ENCODE peak calls at places on chromosomes 5 and 9, in ten cellular contexts. One of them, this sample, is unnamed.

GRCh38 chr9:86413966-86414880 is 60.0 kb upstream of the TUT7 start:
- DNase-seq in lung: no peak
- DNase-seq in activated B cell treated with CpG ODN at 0.5 μM for 24 hours: no peak
- DNase-seq in upper lobe of right lung: no peak
- DNase-seq in glutamatergic neuron: no peak
- DNase-seq in mesothelial cell of epicardium: no peak
- DNase-seq in lower leg skin: no peak
- DNase-seq in lower lobe of right lung: no peak
- DNase-seq in gastrocnemius medialis: no peak
- DNase-seq in foreskin fibroblast: no peak
- DNase-seq in this sample: peak

GRCh38 chr9:76297721-76298239 is 96.4 kb downstream of the RFK start:
- DNase-seq in glutamatergic neuron: no peak
- DNase-seq in foreskin fibroblast: peak
- DNase-seq in activated B cell treated with CpG ODN at 0.5 μM for 24 hours: no peak
- DNase-seq in gastrocnemius medialis: peak
- DNase-seq in lower leg skin: no peak
- DNase-seq in upper lobe of right lung: no peak
- DNase-seq in lower lobe of right lung: no peak
- DNase-seq in lung: no peak
- DNase-seq in mesothelial cell of epicardium: no peak
- DNase-seq in this sample: peak

GRCh38 chr9:121321039-121321503 is 49.0 kb downstream of the STOM start:
- DNase-seq in glutamatergic neuron: no peak
- DNase-seq in lung: no peak
- DNase-seq in gastrocnemius medialis: no peak
- DNase-seq in foreskin fibroblast: no peak
- DNase-seq in lower lobe of right lung: peak
- DNase-seq in lower leg skin: peak
- DNase-seq in upper lobe of right lung: no peak
- DNase-seq in mesothelial cell of epicardium: no peak
- DNase-seq in activated B cell treated with CpG ODN at 0.5 μM for 24 hours: no peak
- DNase-seq in this sample: peak

GRCh38 chr5:157343842-157344790 is 78.2 kb downstream of the CYFIP2 start:
- DNase-seq in lower lobe of right lung: no peak
- DNase-seq in mesothelial cell of epicardium: no peak
- DNase-seq in gastrocnemius medialis: peak
- DNase-seq in glutamatergic neuron: no peak
- DNase-seq in upper lobe of right lung: no peak
- DNase-seq in lung: no peak
- DNase-seq in foreskin fibroblast: no peak
- DNase-seq in lower leg skin: peak
- DNase-seq in activated B cell treated with CpG ODN at 0.5 μM for 24 hours: no peak
- DNase-seq in this sample: no peak

GRCh38 chr9:119365291-119366027 is 3.8 kb downstream of the BRINP1 start:
- DNase-seq in glutamatergic neuron: peak
- DNase-seq in gastrocnemius medialis: no peak
- DNase-seq in lower lobe of right lung: no peak
- DNase-seq in activated B cell treated with CpG ODN at 0.5 μM for 24 hours: no peak
- DNase-seq in lung: no peak
- DNase-seq in foreskin fibroblast: no peak
- DNase-seq in upper lobe of right lung: no peak
- DNase-seq in mesothelial cell of epicardium: peak
- DNase-seq in lower leg skin: no peak
- DNase-seq in this sample: peak

GRCh38 chr5:65125681-65126080 is 356.0 kb downstream of the ADAMTS6 start:
- DNase-seq in glutamatergic neuron: no peak
- DNase-seq in upper lobe of right lung: no peak
- DNase-seq in gastrocnemius medialis: no peak
- DNase-seq in lower leg skin: no peak
- DNase-seq in mesothelial cell of epicardium: no peak
- DNase-seq in lower lobe of right lung: no peak
- DNase-seq in lung: no peak
- DNase-seq in foreskin fibroblast: no peak
- DNase-seq in activated B cell treated with CpG ODN at 0.5 μM for 24 hours: no peak
- DNase-seq in this sample: no peak

GRCh38 chr5:17238521-17239041 is 21.1 kb downstream of the BASP1 start:
- DNase-seq in glutamatergic neuron: no peak
- DNase-seq in gastrocnemius medialis: no peak
- DNase-seq in activated B cell treated with CpG ODN at 0.5 μM for 24 hours: no peak
- DNase-seq in lung: no peak
- DNase-seq in mesothelial cell of epicardium: no peak
- DNase-seq in lower leg skin: no peak
- DNase-seq in lower lobe of right lung: no peak
- DNase-seq in foreskin fibroblast: peak
- DNase-seq in upper lobe of right lung: no peak
- DNase-seq in this sample: peak

GRCh38 chr9:96020822-96021615 is 145.5 kb downstream of the ERCC6L2 start:
- DNase-seq in activated B cell treated with CpG ODN at 0.5 μM for 24 hours: no peak
- DNase-seq in lung: peak
- DNase-seq in gastrocnemius medialis: no peak
- DNase-seq in lower leg skin: no peak
- DNase-seq in lower lobe of right lung: no peak
- DNase-seq in mesothelial cell of epicardium: peak
- DNase-seq in upper lobe of right lung: peak
- DNase-seq in glutamatergic neuron: peak
- DNase-seq in foreskin fibroblast: peak
- DNase-seq in this sample: peak

GRCh38 chr9:4933177-4933576 is 51.9 kb upstream of the JAK2 start:
- DNase-seq in lower lobe of right lung: no peak
- DNase-seq in foreskin fibroblast: no peak
- DNase-seq in upper lobe of right lung: no peak
- DNase-seq in mesothelial cell of epicardium: no peak
- DNase-seq in glutamatergic neuron: no peak
- DNase-seq in lung: no peak
- DNase-seq in gastrocnemius medialis: no peak
- DNase-seq in lower leg skin: no peak
- DNase-seq in activated B cell treated with CpG ODN at 0.5 μM for 24 hours: no peak
- DNase-seq in this sample: no peak

GRCh38 chr9:109121218-109121796 is 1.6 kb upstream of the TMEM245 start:
- DNase-seq in upper lobe of right lung: no peak
- DNase-seq in activated B cell treated with CpG ODN at 0.5 μM for 24 hours: no peak
- DNase-seq in glutamatergic neuron: no peak
- DNase-seq in mesothelial cell of epicardium: no peak
- DNase-seq in gastrocnemius medialis: no peak
- DNase-seq in foreskin fibroblast: no peak
- DNase-seq in lower lobe of right lung: no peak
- DNase-seq in lower leg skin: no peak
- DNase-seq in lung: no peak
- DNase-seq in this sample: no peak

GRCh38 chr9:116381350-116381749 is 227.8 kb downstream of the PAPPA start:
- DNase-seq in gastrocnemius medialis: no peak
- DNase-seq in mesothelial cell of epicardium: no peak
- DNase-seq in foreskin fibroblast: no peak
- DNase-seq in lung: no peak
- DNase-seq in activated B cell treated with CpG ODN at 0.5 μM for 24 hours: no peak
- DNase-seq in lower lobe of right lung: no peak
- DNase-seq in upper lobe of right lung: no peak
- DNase-seq in lower leg skin: no peak
- DNase-seq in glutamatergic neuron: no peak
- DNase-seq in this sample: peak

DNA sequence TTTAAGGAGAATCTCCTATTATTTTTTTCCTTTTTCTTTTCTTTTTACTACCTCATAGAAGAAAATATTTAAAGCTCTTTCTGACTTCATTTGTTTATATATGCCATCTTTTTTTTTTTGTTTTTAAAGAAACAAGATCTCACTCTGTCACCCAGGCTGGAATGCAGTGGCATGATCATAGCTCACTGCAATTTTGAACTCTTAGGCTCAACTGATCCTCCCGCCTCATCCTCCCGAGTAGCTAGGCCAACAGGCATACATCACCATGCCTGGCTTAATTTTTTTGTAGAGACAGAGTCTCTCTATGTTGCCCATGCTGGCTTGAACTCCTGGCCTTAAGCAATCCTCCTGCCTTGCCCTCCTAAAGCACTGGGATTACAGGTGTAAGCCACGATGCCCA is 59.5 kb downstream of the LNPEP start:
- DNase-seq in gastrocnemius medialis: no peak
- DNase-seq in mesothelial cell of epicardium: no peak
- DNase-seq in lower leg skin: no peak
- DNase-seq in lung: no peak
- DNase-seq in activated B cell treated with CpG ODN at 0.5 μM for 24 hours: no peak
- DNase-seq in foreskin fibroblast: no peak
- DNase-seq in lower lobe of right lung: no peak
- DNase-seq in glutamatergic neuron: no peak
- DNase-seq in upper lobe of right lung: no peak
- DNase-seq in this sample: no peak
- TF ChIP-seq CTCF in gastrocnemius medialis: no peak
- TF ChIP-seq CTCF in mesothelial cell of epicardium: no peak
- TF ChIP-seq CTCF in lower leg skin: no peak
- TF ChIP-seq CTCF in lung: no peak
- TF ChIP-seq CTCF in activated B cell treated with CpG ODN at 0.5 μM for 24 hours: no peak
- TF ChIP-seq CTCF in foreskin fibroblast: no peak
- TF ChIP-seq CTCF in lower lobe of right lung: no peak
- TF ChIP-seq CTCF in glutamatergic neuron: no peak
- TF ChIP-seq CTCF in upper lobe of right lung: no peak
- TF ChIP-seq CTCF in this sample: no peak

GRCh38 chr5:128538249-128539037 is 398 bp upstream of the FBN2 start:
- DNase-seq in upper lobe of right lung: peak
- DNase-seq in activated B cell treated with CpG ODN at 0.5 μM for 24 hours: no peak
- DNase-seq in lower leg skin: no peak
- DNase-seq in foreskin fibroblast: peak
- DNase-seq in lower lobe of right lung: peak
- DNase-seq in lung: no peak
- DNase-seq in gastrocnemius medialis: no peak
- DNase-seq in glutamatergic neuron: peak
- DNase-seq in mesothelial cell of epicardium: peak
- DNase-seq in this sample: peak

GRCh38 chr5:128537999-128538248 is at the start of gene FBN2:
- DNase-seq in foreskin fibroblast: no peak
- DNase-seq in activated B cell treated with CpG ODN at 0.5 μM for 24 hours: no peak
- DNase-seq in upper lobe of right lung: no peak
- DNase-seq in mesothelial cell of epicardium: no peak
- DNase-seq in lower leg skin: no peak
- DNase-seq in lower lobe of right lung: no peak
- DNase-seq in lung: no peak
- DNase-seq in gastrocnemius medialis: no peak
- DNase-seq in glutamatergic neuron: no peak
- DNase-seq in this sample: no peak

GRCh38 chr5:128536861-128537305 is 1.2 kb downstream of the FBN2 start:
- DNase-seq in gastrocnemius medialis: no peak
- DNase-seq in lower leg skin: no peak
- DNase-seq in activated B cell treated with CpG ODN at 0.5 μM for 24 hours: no peak
- DNase-seq in upper lobe of right lung: no peak
- DNase-seq in mesothelial cell of epicardium: peak
- DNase-seq in lower lobe of right lung: no peak
- DNase-seq in lung: no peak
- DNase-seq in foreskin fibroblast: peak
- DNase-seq in glutamatergic neuron: no peak
- DNase-seq in this sample: peak

GRCh38 chr5:128537306-128537998 is 593 bp downstream of the FBN2 start:
- DNase-seq in foreskin fibroblast: peak
- DNase-seq in mesothelial cell of epicardium: peak
- DNase-seq in lung: no peak
- DNase-seq in lower lobe of right lung: peak
- DNase-seq in gastrocnemius medialis: no peak
- DNase-seq in lower leg skin: no peak
- DNase-seq in upper lobe of right lung: peak
- DNase-seq in activated B cell treated with CpG ODN at 0.5 μM for 24 hours: no peak
- DNase-seq in glutamatergic neuron: peak
- DNase-seq in this sample: peak

DNA sequence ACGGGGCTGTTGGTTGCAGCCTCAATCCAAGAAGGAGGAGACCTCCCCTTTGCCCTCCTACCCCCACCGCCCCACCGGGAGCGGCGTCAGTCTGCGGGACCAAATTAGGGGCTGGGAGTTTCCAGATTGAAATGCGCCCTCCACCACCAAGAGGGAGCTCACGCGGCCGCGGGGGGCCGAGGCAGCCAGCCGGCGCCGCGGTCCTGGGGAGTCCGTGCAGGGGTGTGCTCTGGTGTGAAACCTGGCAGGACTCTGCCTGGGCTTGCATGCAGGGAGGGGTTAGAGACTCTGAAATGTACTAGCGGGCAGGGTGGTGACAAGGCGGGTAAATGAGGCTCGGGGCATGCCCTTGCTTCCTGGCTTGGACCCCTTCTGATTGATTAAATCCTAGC is 989 bp upstream of the FBN2 start:
- DNase-seq in mesothelial cell of epicardium: peak
- DNase-seq in lung: no peak
- DNase-seq in gastrocnemius medialis: no peak
- DNase-seq in lower leg skin: no peak
- DNase-seq in foreskin fibroblast: peak
- DNase-seq in lower lobe of right lung: no peak
- DNase-seq in activated B cell treated with CpG ODN at 0.5 μM for 24 hours: no peak
- DNase-seq in upper lobe of right lung: peak
- DNase-seq in glutamatergic neuron: no peak
- DNase-seq in this sample: peak
- TF ChIP-seq CTCF in mesothelial cell of epicardium: no peak
- TF ChIP-seq CTCF in lung: no peak
- TF ChIP-seq CTCF in gastrocnemius medialis: no peak
- TF ChIP-seq CTCF in lower leg skin: no peak
- TF ChIP-seq CTCF in foreskin fibroblast: no peak
- TF ChIP-seq CTCF in lower lobe of right lung: no peak
- TF ChIP-seq CTCF in activated B cell treated with CpG ODN at 0.5 μM for 24 hours: no peak
- TF ChIP-seq CTCF in upper lobe of right lung: no peak
- TF ChIP-seq CTCF in glutamatergic neuron: no peak
- TF ChIP-seq CTCF in this sample: no peak

DNA sequence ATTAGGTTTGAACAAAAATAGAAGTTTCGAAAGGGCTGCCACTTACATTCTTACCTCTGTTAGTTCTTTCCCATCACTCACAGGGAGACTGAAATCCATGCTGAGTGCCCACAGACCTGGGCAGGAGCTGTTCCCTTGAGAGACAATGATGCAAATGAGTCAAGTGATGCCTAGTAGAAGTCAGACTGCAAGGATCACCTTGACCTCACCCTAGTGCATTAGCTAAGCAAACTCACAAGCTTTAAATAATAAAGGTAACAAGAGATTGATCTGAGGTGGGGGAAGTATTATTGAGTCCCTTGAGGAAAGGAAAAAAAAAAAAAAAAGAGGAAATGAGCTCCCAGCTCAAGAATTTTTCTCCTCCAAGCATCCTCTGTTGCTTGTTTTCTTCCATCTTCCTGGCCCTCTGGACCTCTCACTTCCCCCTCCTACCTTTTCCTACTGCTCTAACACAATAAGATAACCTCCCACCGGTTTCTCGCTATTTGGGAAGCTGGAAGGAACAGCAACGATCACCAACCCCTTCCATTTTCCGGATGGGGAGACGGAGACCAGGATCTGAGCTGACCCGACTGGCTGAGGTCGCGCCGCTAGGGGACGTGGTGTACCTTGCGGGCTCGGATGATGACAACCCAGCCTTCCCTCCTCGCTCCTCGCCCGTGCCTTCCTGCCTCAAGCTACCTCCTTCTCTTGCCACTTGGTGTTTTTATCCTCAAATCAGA is 2.0 kb downstream of the LPAR1 start:
- DNase-seq in lung: peak
- DNase-seq in glutamatergic neuron: peak
- DNase-seq in lower leg skin: peak
- DNase-seq in upper lobe of right lung: peak
- DNase-seq in gastrocnemius medialis: peak
- DNase-seq in lower lobe of right lung: peak
- DNase-seq in mesothelial cell of epicardium: peak
- DNase-seq in activated B cell treated with CpG ODN at 0.5 μM for 24 hours: no peak
- DNase-seq in foreskin fibroblast: peak
- DNase-seq in this sample: peak
- TF ChIP-seq CTCF in lung: peak
- TF ChIP-seq CTCF in glutamatergic neuron: peak
- TF ChIP-seq CTCF in lower leg skin: no peak
- TF ChIP-seq CTCF in upper lobe of right lung: peak
- TF ChIP-seq CTCF in gastrocnemius medialis: no peak
- TF ChIP-seq CTCF in lower lobe of right lung: peak
- TF ChIP-seq CTCF in mesothelial cell of epicardium: no peak
- TF ChIP-seq CTCF in activated B cell treated with CpG ODN at 0.5 μM for 24 hours: no peak
- TF ChIP-seq CTCF in foreskin fibroblast: peak
- TF ChIP-seq CTCF in this sample: peak

GRCh38 chr9:89837911-89838310 is 233.1 kb downstream of the GADD45G start:
- DNase-seq in mesothelial cell of epicardium: no peak
- DNase-seq in activated B cell treated with CpG ODN at 0.5 μM for 24 hours: no peak
- DNase-seq in glutamatergic neuron: no peak
- DNase-seq in upper lobe of right lung: no peak
- DNase-seq in lung: no peak
- DNase-seq in gastrocnemius medialis: no peak
- DNase-seq in lower lobe of right lung: no peak
- DNase-seq in lower leg skin: peak
- DNase-seq in foreskin fibroblast: no peak
- DNase-seq in this sample: no peak
- TF ChIP-seq CTCF in mesothelial cell of epicardium: no peak
- TF ChIP-seq CTCF in activated B cell treated with CpG ODN at 0.5 μM for 24 hours: no peak
- TF ChIP-seq CTCF in glutamatergic neuron: no peak
- TF ChIP-seq CTCF in upper lobe of right lung: no peak
- TF ChIP-seq CTCF in lung: no peak
- TF ChIP-seq CTCF in gastrocnemius medialis: no peak
- TF ChIP-seq CTCF in lower lobe of right lung: no peak
- TF ChIP-seq CTCF in lower leg skin: no peak
- TF ChIP-seq CTCF in foreskin fibroblast: no peak
- TF ChIP-seq CTCF in this sample: no peak

This sample was measured in fibroblast of villous mesenchyme.